ENCODE peak calls at places on chromosome 12, in four cellular contexts. One of them, this sample, is unnamed. For H3K4me1 and H3K9me3, the result is how much of the 10 kb centered on the place peaks cover.

GRCh38 chr12:11839093-11839641 is 189.7 kb downstream of the ETV6 start:
- DNase-seq in transverse colon: peak
- DNase-seq in K562: no peak
- DNase-seq in breast epithelium: no peak
- DNase-seq in this sample: no peak

GRCh38 chr12:80551897-80552296 is 107.9 kb downstream of the PTPRQ start:
- DNase-seq in transverse colon: no peak
- DNase-seq in K562: no peak
- DNase-seq in breast epithelium: no peak
- DNase-seq in this sample: no peak

GRCh38 chr12:79448816-79449215 is 241.9 kb downstream of the PAWR start:
- DNase-seq in transverse colon: no peak
- DNase-seq in K562: no peak
- DNase-seq in breast epithelium: no peak
- DNase-seq in this sample: no peak

GRCh38 chr12:4119157-4119761 is 154.3 kb upstream of the CCND2 start:
- DNase-seq in transverse colon: peak
- DNase-seq in K562: no peak
- DNase-seq in breast epithelium: no peak
- DNase-seq in this sample: no peak

GRCh38 chr12:3728686-3729085 is 24.2 kb downstream of the CRACR2A start:
- DNase-seq in transverse colon: no peak
- DNase-seq in K562: no peak
- DNase-seq in breast epithelium: no peak
- DNase-seq in this sample: peak

GRCh38 chr12:3770891-3771290 is 18.0 kb upstream of the CRACR2A start:
- DNase-seq in transverse colon: no peak
- DNase-seq in K562: no peak
- DNase-seq in breast epithelium: no peak
- DNase-seq in this sample: no peak

GRCh38 chr12:49346659-49347306 is at the start of gene DNAJC22:
- DNase-seq in transverse colon: peak
- DNase-seq in K562: peak
- DNase-seq in breast epithelium: no peak
- DNase-seq in this sample: no peak

GRCh38 chr12:109716512-109717389 is 3.1 kb downstream of the FAM222A start:
- DNase-seq in transverse colon: peak
- DNase-seq in K562: no peak
- DNase-seq in breast epithelium: no peak
- DNase-seq in this sample: no peak

GRCh38 chr12:9349888-9350885 is 142.0 kb upstream of the PZP start:
- DNase-seq in transverse colon: no peak
- DNase-seq in K562: no peak
- DNase-seq in breast epithelium: no peak
- DNase-seq in this sample: no peak

GRCh38 chr12:6949063-6949594 is 2.0 kb upstream of the PTPN6 start:
- DNase-seq in transverse colon: no peak
- DNase-seq in K562: no peak
- DNase-seq in breast epithelium: no peak
- DNase-seq in this sample: peak

GRCh38 chr12:103751171-103751570 is 89.9 kb downstream of the NT5DC3 start:
- DNase-seq in transverse colon: no peak
- DNase-seq in K562: peak
- DNase-seq in breast epithelium: no peak
- DNase-seq in this sample: no peak

GRCh38 chr12:121005346-121005815 is 10.9 kb downstream of the C12orf43 start:
- DNase-seq in transverse colon: peak
- DNase-seq in K562: peak
- DNase-seq in breast epithelium: no peak
- DNase-seq in this sample: no peak

GRCh38 chr12:102479984-102480383 is 379 bp downstream of the IGF1 start:
- DNase-seq in transverse colon: no peak
- DNase-seq in K562: no peak
- DNase-seq in breast epithelium: no peak
- DNase-seq in this sample: no peak

GRCh38 chr12:74328623-74329022 is 209.0 kb upstream of the ATXN7L3B start:
- DNase-seq in transverse colon: no peak
- DNase-seq in K562: no peak
- DNase-seq in breast epithelium: no peak
- DNase-seq in this sample: no peak

GRCh38 chr12:22018860-22019259 is 27.2 kb upstream of the CMAS start:
- DNase-seq in transverse colon: no peak
- DNase-seq in K562: no peak
- DNase-seq in breast epithelium: no peak
- DNase-seq in this sample: no peak

GRCh38 chr12:54222609-54223008 is 33.8 kb upstream of the SMUG1 start:
- DNase-seq in transverse colon: no peak
- DNase-seq in K562: no peak
- DNase-seq in breast epithelium: no peak
- DNase-seq in this sample: no peak

GRCh38 chr12:108773798-108774788 is 42.8 kb upstream of the CORO1C start:
- DNase-seq in transverse colon: peak
- DNase-seq in K562: no peak
- DNase-seq in breast epithelium: peak
- DNase-seq in this sample: peak

GRCh38 chr12:93704122-93704521 is 26.9 kb downstream of the CRADD start:
- DNase-seq in transverse colon: no peak
- DNase-seq in K562: no peak
- DNase-seq in breast epithelium: no peak
- DNase-seq in this sample: no peak

GRCh38 chr12:6465467-6466183 is 4.9 kb downstream of the VAMP1 start:
- DNase-seq in transverse colon: peak
- DNase-seq in K562: peak
- DNase-seq in breast epithelium: no peak
- DNase-seq in this sample: no peak

GRCh38 chr12:75628916-75629315 is 117.5 kb upstream of the KRR1 start:
- DNase-seq in transverse colon: no peak
- DNase-seq in K562: no peak
- DNase-seq in breast epithelium: no peak
- DNase-seq in this sample: no peak

GRCh38 chr12:123064885-123065619 is 84.6 kb downstream of the ARL6IP4 start:
- DNase-seq in transverse colon: no peak
- DNase-seq in K562: no peak
- DNase-seq in breast epithelium: no peak
- DNase-seq in this sample: no peak

GRCh38 chr12:121947966-121948365 is 29.6 kb downstream of the CFAP251 start:
- DNase-seq in transverse colon: no peak
- DNase-seq in K562: no peak
- DNase-seq in breast epithelium: no peak
- DNase-seq in this sample: no peak

GRCh38 chr12:109273354-109273753 is 35.7 kb downstream of the FOXN4 start:
- DNase-seq in transverse colon: no peak
- DNase-seq in K562: no peak
- DNase-seq in breast epithelium: no peak
- DNase-seq in this sample: no peak

GRCh38 chr12:71476513-71476912 is 36.9 kb downstream of the LGR5 start:
- DNase-seq in transverse colon: no peak
- DNase-seq in K562: no peak
- DNase-seq in breast epithelium: no peak
- DNase-seq in this sample: no peak

GRCh38 chr12:89924191-89924590 is 215.6 kb upstream of the ATP2B1 start:
- DNase-seq in transverse colon: no peak
- DNase-seq in K562: no peak
- DNase-seq in breast epithelium: no peak
- DNase-seq in this sample: no peak

GRCh38 chr12:68505915-68506314 is 104.8 kb upstream of the RAP1B start:
- DNase-seq in transverse colon: no peak
- DNase-seq in K562: no peak
- DNase-seq in breast epithelium: no peak
- DNase-seq in this sample: no peak

GRCh38 chr12:49364989-49365388 is 2.3 kb upstream of the SPATS2 start:
- DNase-seq in transverse colon: no peak
- DNase-seq in K562: no peak
- DNase-seq in breast epithelium: no peak
- DNase-seq in this sample: no peak

GRCh38 chr12:64236549-64236948 is 14.5 kb upstream of the KICS2 start:
- DNase-seq in transverse colon: no peak
- DNase-seq in K562: no peak
- DNase-seq in breast epithelium: no peak
- DNase-seq in this sample: no peak
- TF ChIP-seq CTCF in transverse colon: no peak
- TF ChIP-seq CTCF in K562: no peak
- TF ChIP-seq CTCF in breast epithelium: no peak
- TF ChIP-seq CTCF in this sample: no peak

GRCh38 chr12:26843306-26843705 is 10.3 kb upstream of the ITPR2 start:
- DNase-seq in transverse colon: no peak
- DNase-seq in K562: no peak
- DNase-seq in breast epithelium: no peak
- DNase-seq in this sample: no peak
- H3K4me1 ChIP-seq in transverse colon: under half
- H3K4me1 ChIP-seq in K562: under half
- H3K4me1 ChIP-seq in breast epithelium: under half
- H3K4me1 ChIP-seq in this sample: under half

GRCh38 chr12:133190176-133190575 is 8.9 kb downstream of the ZNF268 start:
- DNase-seq in transverse colon: no peak
- DNase-seq in K562: no peak
- DNase-seq in breast epithelium: no peak
- DNase-seq in this sample: no peak

GRCh38 chr12:133192847-133193246 is 11.6 kb downstream of the ZNF268 start:
- DNase-seq in transverse colon: no peak
- DNase-seq in K562: no peak
- DNase-seq in breast epithelium: no peak
- DNase-seq in this sample: no peak
- H3K9me3 ChIP-seq in transverse colon: half or more
- H3K9me3 ChIP-seq in K562: under half
- H3K9me3 ChIP-seq in breast epithelium: half or more
- H3K9me3 ChIP-seq in this sample: half or more

DNA sequence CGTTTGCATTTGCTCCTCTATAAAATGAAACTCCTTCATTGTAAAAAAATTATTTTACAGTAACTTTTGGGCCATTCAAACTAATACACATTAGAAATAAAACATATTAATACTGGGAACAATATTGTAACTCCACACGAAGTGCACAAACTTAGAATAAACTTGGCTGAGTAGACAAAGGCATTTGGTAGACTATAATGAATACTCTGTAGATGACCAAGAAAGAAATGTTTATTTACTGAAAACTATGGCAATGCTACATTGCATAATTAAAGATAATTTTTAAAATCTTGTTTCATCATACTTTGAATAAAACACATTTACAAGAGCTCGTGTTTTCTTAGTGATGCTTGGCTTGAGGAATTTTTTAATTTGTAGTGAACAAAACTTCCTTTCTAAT is 21.3 kb downstream of the RERG start:
- DNase-seq in transverse colon: no peak
- DNase-seq in K562: no peak
- DNase-seq in breast epithelium: no peak
- DNase-seq in this sample: no peak
- TF ChIP-seq CTCF in transverse colon: no peak
- TF ChIP-seq CTCF in K562: no peak
- TF ChIP-seq CTCF in breast epithelium: no peak
- TF ChIP-seq CTCF in this sample: no peak

DNA sequence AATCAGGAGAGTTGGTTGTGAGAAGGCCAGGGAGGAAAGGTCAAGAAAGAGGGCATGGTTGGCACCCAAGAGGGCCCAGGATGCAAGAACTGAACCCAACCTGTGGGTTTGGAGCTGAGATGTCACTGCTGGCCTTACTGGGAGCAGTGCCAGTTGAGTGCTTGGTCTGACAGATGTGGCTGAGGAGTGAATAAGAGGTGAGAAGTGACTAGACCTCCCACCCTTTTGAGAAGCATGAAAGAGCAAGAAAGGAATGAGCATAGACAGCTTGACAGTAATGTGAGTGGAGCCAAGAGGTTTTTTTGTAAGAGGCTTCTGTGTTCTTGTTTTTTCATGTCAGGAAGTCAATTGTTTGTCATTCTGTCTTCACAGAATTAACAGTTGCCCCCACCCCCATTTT is 95.3 kb downstream of the FGD4 start:
- DNase-seq in transverse colon: no peak
- DNase-seq in K562: no peak
- DNase-seq in breast epithelium: no peak
- DNase-seq in this sample: no peak
- H3K4me1 ChIP-seq in transverse colon: under half
- H3K4me1 ChIP-seq in K562: under half
- H3K4me1 ChIP-seq in breast epithelium: under half
- H3K4me1 ChIP-seq in this sample: under half

GRCh38 chr12:34334953-34335743 is 312.9 kb downstream of the ALG10 start:
- DNase-seq in transverse colon: no peak
- DNase-seq in K562: peak
- DNase-seq in breast epithelium: no peak
- DNase-seq in this sample: no peak
- H3K9me3 ChIP-seq in transverse colon: under half
- H3K9me3 ChIP-seq in K562: under half
- H3K9me3 ChIP-seq in breast epithelium: half or more
- H3K9me3 ChIP-seq in this sample: under half

GRCh38 chr12:10366875-10367274 is 23.0 kb downstream of the KLRK1 start:
- DNase-seq in transverse colon: no peak
- DNase-seq in K562: no peak
- DNase-seq in breast epithelium: no peak
- DNase-seq in this sample: no peak
- TF ChIP-seq CTCF in transverse colon: no peak
- TF ChIP-seq CTCF in K562: peak
- TF ChIP-seq CTCF in breast epithelium: peak
- TF ChIP-seq CTCF in this sample: no peak

GRCh38 chr12:113734503-113734902 is 231.6 kb downstream of the RBM19 start:
- DNase-seq in transverse colon: no peak
- DNase-seq in K562: no peak
- DNase-seq in breast epithelium: no peak
- DNase-seq in this sample: no peak

GRCh38 chr12:113735146-113735545 is 231.0 kb downstream of the RBM19 start:
- DNase-seq in transverse colon: no peak
- DNase-seq in K562: no peak
- DNase-seq in breast epithelium: no peak
- DNase-seq in this sample: no peak

GRCh38 chr12:113727651-113728061 is 238.5 kb downstream of the RBM19 start:
- DNase-seq in transverse colon: no peak
- DNase-seq in K562: no peak
- DNase-seq in breast epithelium: no peak
- DNase-seq in this sample: no peak

GRCh38 chr12:113732916-113733315 is 233.2 kb downstream of the RBM19 start:
- DNase-seq in transverse colon: no peak
- DNase-seq in K562: no peak
- DNase-seq in breast epithelium: no peak
- DNase-seq in this sample: no peak
- H3K4me1 ChIP-seq in transverse colon: under half
- H3K4me1 ChIP-seq in K562: under half
- H3K4me1 ChIP-seq in breast epithelium: under half
- H3K4me1 ChIP-seq in this sample: under half

GRCh38 chr12:34403706-34404376 is 381.5 kb downstream of the ALG10 start:
- DNase-seq in transverse colon: peak
- DNase-seq in K562: no peak
- DNase-seq in breast epithelium: peak
- DNase-seq in this sample: peak
- H3K9me3 ChIP-seq in transverse colon: half or more
- H3K9me3 ChIP-seq in K562: under half
- H3K9me3 ChIP-seq in breast epithelium: half or more
- H3K9me3 ChIP-seq in this sample: under half